ENCODE peak calls at places on chromosomes 6 and 20, in six cellular contexts. C is heart left ventricle, L is right lobe of liver, Q is stomach, H is prostate gland, W is esophagus squamous epithelium. K is an unnamed sample.

GRCh38 chr20:38337561-38338140 is 8.6 kb upstream of the LBP start:
- DNase-seq in H (no peak), Q (no peak), C (no peak), W (no peak), L (peak; percentile 58), K (no peak)

GRCh38 chr6:156662025-156662445 is 115.1 kb upstream of the ARID1B start:
- DNase-seq in L (peak; percentile 35), W (no peak), H (no peak), Q (no peak), C (no peak), K (no peak)

GRCh38 chr20:13212750-13213149 is 8.3 kb upstream of the ISM1 start:
- DNase-seq in W (no peak), Q (no peak), L (no peak), C (no peak), H (no peak), K (no peak)

GRCh38 chr20:33837096-33837830 is 26.1 kb downstream of the CHMP4B start:
- DNase-seq in L (no peak), C (no peak), W (no peak), H (no peak), Q (no peak), K (no peak)

GRCh38 chr6:108742041-108742440 is 106.2 kb upstream of the ARMC2 start:
- DNase-seq in L (no peak), H (no peak), W (no peak), C (no peak), Q (no peak), K (no peak)

GRCh38 chr6:142155895-142156757 is 9.1 kb downstream of the VTA1 start:
- DNase-seq in L (no peak), C (no peak), H (no peak), W (no peak), Q (no peak), K (no peak)

GRCh38 chr20:24964518-24964838 is 15.4 kb downstream of the CST7 start:
- DNase-seq in H (no peak), C (no peak), L (no peak), Q (no peak), W (no peak), K (no peak)

GRCh38 chr6:84582997-84583396 is 181.4 kb downstream of the TBX18 start:
- DNase-seq in W (no peak), H (no peak), Q (no peak), C (no peak), L (no peak), K (no peak)

DNA sequence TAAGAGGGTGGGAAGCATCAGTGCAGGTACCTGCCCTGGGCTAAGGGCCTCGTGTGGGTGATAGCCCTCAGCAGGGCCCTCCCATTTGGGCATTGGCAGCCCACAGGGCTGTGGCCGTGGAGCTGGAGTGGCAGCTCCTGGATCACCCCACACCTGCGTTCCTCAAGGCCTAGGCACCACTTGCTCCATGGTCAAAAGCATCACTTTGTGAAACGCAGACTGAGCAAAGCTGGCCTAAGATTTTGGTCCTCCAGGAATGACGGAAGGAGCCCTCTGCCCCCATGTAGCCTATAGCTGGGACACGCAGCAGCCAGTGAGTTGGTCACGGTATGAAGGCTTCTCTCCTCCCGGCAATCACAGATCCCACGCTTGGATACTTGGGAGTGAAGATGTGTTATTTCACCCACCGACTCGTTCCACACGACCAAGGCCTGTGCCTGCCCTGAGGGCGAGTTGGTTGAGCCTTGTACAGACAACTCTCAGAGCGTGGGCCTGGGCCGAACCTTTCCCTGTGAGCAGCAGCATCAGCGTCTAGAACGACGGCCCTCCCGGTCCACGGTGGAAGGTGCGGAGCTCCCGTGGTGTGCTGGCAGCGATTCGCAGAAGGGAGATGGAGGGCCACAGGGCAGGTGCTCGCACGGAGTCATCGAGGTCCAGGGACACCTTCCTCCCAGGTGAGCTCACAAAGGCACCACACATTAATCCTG is 39.7 kb downstream of the THBS2 start:
- DNase-seq in C (no peak), W (no peak), Q (no peak), L (no peak), H (no peak), K (no peak)
- H3K4me1 ChIP-seq in C (peaks cover 6% of the 10 kb centered on the region), W (peaks cover 24% of the 10 kb centered on the region), Q (peaks cover 36% of the 10 kb centered on the region), L (no peaks in the 10 kb centered on the region), H (no peaks in the 10 kb centered on the region), K (peaks cover 5% of the 10 kb centered on the region)

DNA sequence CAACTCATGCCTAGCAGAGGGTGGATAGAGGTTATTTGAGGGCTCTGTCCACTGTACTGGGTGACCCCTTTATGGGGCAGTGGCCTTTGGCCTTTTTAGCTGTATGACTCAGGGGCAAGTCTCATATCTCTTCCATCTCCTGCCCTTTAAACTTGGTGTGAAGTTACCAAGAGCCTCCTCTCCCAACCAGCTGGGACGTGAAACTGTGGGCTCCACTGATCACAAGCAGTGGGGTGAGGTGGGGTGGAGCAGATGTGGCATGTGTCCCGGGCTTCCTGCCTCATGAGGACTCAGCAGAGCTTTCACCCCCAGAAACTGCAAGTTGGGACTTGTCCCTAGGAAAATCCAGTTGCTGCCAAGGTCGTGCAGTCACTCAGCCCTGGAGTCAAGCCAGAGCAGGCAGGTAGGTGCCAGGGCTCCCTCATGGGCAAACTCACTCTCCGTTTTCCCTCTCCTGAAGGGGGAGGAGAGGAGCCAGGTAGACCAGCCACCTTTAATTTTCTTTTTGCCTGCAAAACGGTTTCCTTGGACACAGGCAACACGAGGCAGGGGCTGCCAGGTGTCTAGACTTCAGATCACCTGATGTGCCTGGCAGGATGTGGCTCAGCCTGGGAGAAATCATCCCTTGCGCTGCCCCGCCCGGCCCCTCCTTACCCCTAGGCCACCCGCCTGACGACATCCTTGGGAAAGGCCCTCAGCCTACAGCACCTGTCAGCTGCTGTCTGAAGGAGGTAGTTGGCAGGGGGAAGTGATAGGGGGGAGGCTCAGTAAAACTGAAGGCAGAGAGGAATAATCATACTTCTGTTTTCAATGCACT is 4.0 kb downstream of the CDKN1A start:
- DNase-seq in C (no peak), H (peak; percentile 87), W (no peak), Q (peak; percentile 89), L (peak; percentile 75), K (peak; percentile 97)
- TF ChIP-seq POLR2A in C (no peak), H (no peak), W (no peak), Q (no peak), L (peak; percentile 23), K (no peak)

DNA sequence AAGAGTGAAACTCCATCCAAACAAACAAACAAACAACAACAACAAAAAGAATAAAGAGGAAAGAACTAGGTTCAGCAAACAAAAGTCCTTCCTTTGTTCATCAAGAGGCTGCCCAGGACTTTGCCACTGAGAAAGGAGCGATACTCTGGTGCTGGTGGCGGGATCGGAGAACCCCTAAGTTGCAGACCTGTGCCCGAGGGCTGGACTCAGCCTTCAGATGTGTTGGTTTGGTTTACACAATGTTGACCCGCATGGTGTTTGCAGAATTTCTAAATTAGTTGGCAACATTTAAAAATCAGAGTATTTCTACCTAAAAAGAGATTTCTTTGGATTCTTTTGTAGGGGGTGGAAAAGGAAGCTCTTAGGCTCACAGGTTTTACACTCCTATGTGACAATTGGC is 42.5 kb downstream of the TRAM2 start:
- DNase-seq in C (no peak), L (no peak), W (no peak), Q (no peak), H (no peak), K (no peak)
- H3K4me1 ChIP-seq in C (peaks cover 19% of the 10 kb centered on the region), L (no peaks in the 10 kb centered on the region), W (peaks cover 20% of the 10 kb centered on the region), Q (peaks cover 31% of the 10 kb centered on the region), H (no peaks in the 10 kb centered on the region), K (peaks cover 7% of the 10 kb centered on the region)

GRCh38 chr6:152993847-152994246 is 8.7 kb downstream of the MTRF1L start:
- DNase-seq in H (no peak), W (no peak), Q (no peak), L (no peak), C (no peak), K (no peak)

GRCh38 chr6:152993431-152993830 is 9.1 kb downstream of the MTRF1L start:
- DNase-seq in Q (no peak), H (no peak), C (no peak), L (no peak), W (no peak), K (no peak)
- TF ChIP-seq POLR2A in Q (no peak), H (no peak), C (no peak), L (no peak), W (no peak), K (no peak)

DNA sequence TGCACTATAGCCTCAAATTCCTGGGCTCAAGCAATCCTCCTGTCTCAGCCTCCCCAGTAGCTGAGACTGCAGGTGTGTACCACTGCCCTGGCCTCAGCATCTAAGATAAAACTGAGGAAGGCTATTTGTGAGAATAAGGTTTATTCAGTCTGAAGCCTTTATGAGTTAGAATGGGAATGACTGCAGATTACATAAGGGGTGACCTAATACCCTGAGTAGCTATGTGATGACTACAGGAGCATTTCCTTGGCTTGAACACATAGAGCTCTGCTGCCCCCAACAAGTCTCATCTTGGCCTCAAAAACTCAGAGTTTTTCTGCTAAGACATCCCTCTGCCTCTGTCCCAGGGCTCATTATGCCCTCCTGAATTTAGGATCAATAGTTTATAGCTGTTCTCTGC is 7.6 kb downstream of the GSS start:
- DNase-seq in L (no peak), W (no peak), Q (no peak), C (no peak), H (no peak), K (no peak)
- H3K4me1 ChIP-seq in L (peaks cover 5% of the 10 kb centered on the region), W (peaks cover 14% of the 10 kb centered on the region), Q (peaks cover 53% of the 10 kb centered on the region), C (peaks cover 6% of the 10 kb centered on the region), H (peaks cover 8% of the 10 kb centered on the region), K (no peaks in the 10 kb centered on the region)

DNA sequence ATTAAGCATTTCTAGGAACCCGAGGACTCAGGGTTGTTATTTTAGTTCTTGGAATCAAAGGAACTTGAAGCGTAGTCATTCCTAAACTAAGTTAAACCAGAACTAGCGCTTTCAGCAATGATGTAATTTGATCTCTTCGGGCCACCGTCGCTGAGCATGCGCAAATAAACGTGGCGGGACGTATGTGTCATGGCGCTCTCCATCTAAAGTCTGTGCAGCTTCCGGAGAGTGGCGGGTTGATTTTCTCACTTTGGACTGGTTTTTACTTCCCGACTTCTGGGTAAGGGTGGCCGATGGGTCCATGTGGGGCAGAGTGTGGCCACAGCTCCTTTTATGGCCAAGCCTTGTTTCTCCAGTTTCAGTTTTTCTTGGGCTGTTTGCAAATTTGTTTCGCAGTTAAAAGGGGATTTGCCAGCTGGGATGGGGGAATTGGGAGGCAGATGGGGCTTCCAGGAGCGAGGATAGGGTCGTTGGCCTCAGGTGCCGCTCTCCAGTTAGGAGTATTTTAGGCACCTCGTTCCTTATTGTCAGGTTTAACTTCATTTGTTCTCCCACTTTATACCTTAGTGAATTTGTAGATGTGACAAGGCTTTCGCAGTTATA is at the start of gene CDKAL1:
- DNase-seq in L (peak; percentile 82), W (peak; percentile 42), C (peak; percentile 88), H (peak; percentile 87), Q (peak; percentile 92), K (peak; percentile 92)
- TF ChIP-seq POLR2A in L (peak; percentile 75), W (no peak), C (peak; percentile 30), H (no peak), Q (no peak), K (peak; percentile 63)

K was measured in thyroid gland.